ENCODE peak calls at places on chromosomes 4 and X, in six cellular contexts. T is neural crest cell, Q is occipital lobe, M is GM23338, H is DMS 273 treated with DMSO at 0.1 percent for 48 hours, L is H9. A is an unnamed sample.

GRCh38 chr4:43875655-43876054 is 573.0 kb downstream of the KCTD8 start:
- DNase-seq in L (no peak), T (no peak), H (no peak), Q (no peak), M (peak; percentile 21), A (no peak)

GRCh38 chrX:63922221-63922620 is 137.2 kb upstream of the ARHGEF9 start:
- DNase-seq in H (no peak), Q (no peak), L (no peak), M (no peak), T (no peak), A (no peak)

GRCh38 chr4:182806259-182807252 is 110.6 kb downstream of the DCTD start:
- DNase-seq in Q (peak; percentile 43), L (peak; percentile 85), T (peak; percentile 95), H (peak; percentile 32), M (peak; percentile 94), A (peak; percentile 52)

GRCh38 chrX:136097871-136098805 is 49.2 kb upstream of the FHL1 start:
- DNase-seq in T (no peak), L (peak; percentile 69), H (no peak), Q (no peak), M (peak; percentile 34), A (no peak)

GRCh38 chr4:1763550-1764080 is 29.5 kb upstream of the FGFR3 start:
- DNase-seq in Q (no peak), M (no peak), H (no peak), L (no peak), T (no peak), A (no peak)

GRCh38 chr4:137299281-137299680 is 233.0 kb downstream of the PCDH18 start:
- DNase-seq in T (no peak), M (no peak), L (no peak), Q (no peak), H (no peak), A (no peak)

GRCh38 chr4:53192017-53192416 is 173.8 kb downstream of the SCFD2 start:
- DNase-seq in M (no peak), L (no peak), H (no peak), T (no peak), Q (no peak), A (no peak)

GRCh38 chr4:159240690-159241089 is 137.8 kb downstream of the RAPGEF2 start:
- DNase-seq in M (no peak), L (no peak), T (no peak), Q (no peak), H (no peak), A (no peak)

GRCh38 chrX:70043685-70044084 is 6.1 kb downstream of the AWAT2 start:
- DNase-seq in H (no peak), T (no peak), Q (no peak), L (no peak), M (peak; percentile 20), A (no peak)

GRCh38 chrX:98067611-98068010 is 1183.9 kb downstream of the RPA4 start:
- DNase-seq in L (no peak), T (no peak), M (no peak), H (no peak), Q (no peak), A (no peak)

GRCh38 chrX:115065304-115065703 is 47.9 kb upstream of the IL13RA2 start:
- DNase-seq in T (no peak), L (no peak), H (no peak), M (no peak), Q (no peak), A (no peak)

GRCh38 chrX:100410901-100411801 is 1.1 kb upstream of the PCDH19 start:
- DNase-seq in T (no peak), L (peak; percentile 35), H (peak; percentile 8), M (peak; percentile 10), Q (no peak), A (no peak)

GRCh38 chr4:122823476-122823875 is 3.2 kb upstream of the FGF2 start:
- DNase-seq in T (no peak), L (no peak), H (no peak), Q (no peak), M (no peak), A (no peak)

GRCh38 chr4:16636911-16637630 is 261.4 kb downstream of the LDB2 start:
- DNase-seq in M (no peak), Q (no peak), H (no peak), L (no peak), T (no peak), A (no peak)

GRCh38 chr4:56301181-56302076 is 85.9 kb downstream of the AASDH start:
- DNase-seq in M (peak; percentile 89), L (peak; percentile 71), H (peak; percentile 33), T (peak; percentile 78), Q (peak; percentile 58), A (peak; percentile 4)

GRCh38 chr4:130419576-130419975 is 1323.6 kb downstream of the C4orf33 start:
- DNase-seq in Q (no peak), H (no peak), T (no peak), M (no peak), L (no peak), A (no peak)

GRCh38 chr4:5940470-5941203 is 47.8 kb upstream of the CRMP1 start:
- DNase-seq in Q (no peak), L (peak; percentile 72), H (no peak), M (peak; percentile 44), T (no peak), A (no peak)

GRCh38 chr4:54400802-54401201 is 171.7 kb downstream of the PDGFRA start:
- DNase-seq in L (no peak), Q (peak; percentile 52), M (no peak), T (no peak), H (no peak), A (no peak)

GRCh38 chr4:147994491-147995385 is 262.9 kb downstream of the ARHGAP10 start:
- DNase-seq in Q (no peak), M (no peak), H (no peak), T (no peak), L (no peak), A (no peak)

GRCh38 chr4:188620608-188621007 is 481.4 kb downstream of the TRIML1 start:
- DNase-seq in M (no peak), T (no peak), Q (no peak), H (no peak), L (no peak), A (no peak)

GRCh38 chr4:81682492-81682891 is 210.8 kb upstream of the RASGEF1B start:
- DNase-seq in L (no peak), T (no peak), M (peak; percentile 22), Q (no peak), H (no peak), A (no peak)

GRCh38 chrX:123830309-123830708 is 29.5 kb upstream of the XIAP start:
- DNase-seq in H (no peak), T (no peak), L (no peak), Q (no peak), M (peak; percentile 2), A (no peak)

GRCh38 chrX:119240356-119240755 is 4.3 kb downstream of the PGRMC1 start:
- DNase-seq in H (no peak), M (no peak), L (no peak), Q (no peak), T (no peak), A (no peak)

GRCh38 chr4:73593631-73594241 is 26.5 kb downstream of the RASSF6 start:
- DNase-seq in M (peak; percentile 43), H (no peak), T (peak; percentile 15), Q (no peak), L (no peak), A (no peak)

GRCh38 chrX:25144043-25144940 is 128.5 kb upstream of the ARX start:
- DNase-seq in T (peak; percentile 69), L (peak; percentile 56), H (no peak), Q (peak; percentile 9), M (peak; percentile 68), A (peak; percentile 16)

GRCh38 chrX:153423652-153424051 is 12.4 kb downstream of the ZFP92 start:
- DNase-seq in H (no peak), T (no peak), L (no peak), Q (no peak), M (no peak), A (no peak)

GRCh38 chr4:10613926-10614478 is 70.6 kb downstream of the CLNK start:
- DNase-seq in L (no peak), H (no peak), Q (no peak), T (no peak), M (no peak), A (no peak)

GRCh38 chrX:129760981-129761380 is 18.8 kb upstream of the SASH3 start:
- DNase-seq in M (no peak), L (no peak), T (no peak), H (no peak), Q (no peak), A (no peak)

GRCh38 chr4:10106421-10107039 is 10.1 kb downstream of the WDR1 start:
- DNase-seq in T (no peak), M (no peak), Q (peak; percentile 72), L (no peak), H (no peak), A (no peak)

GRCh38 chr4:12761694-12762093 is 722.4 kb downstream of the RAB28 start:
- DNase-seq in L (no peak), H (no peak), Q (no peak), T (no peak), M (no peak), A (no peak)

GRCh38 chrX:11447418-11447817 is 154.2 kb downstream of the AMELX start:
- DNase-seq in M (no peak), H (no peak), Q (no peak), T (no peak), L (no peak), A (no peak)

GRCh38 chrX:66731398-66731797 is 92.5 kb upstream of the EDA2R start:
- DNase-seq in T (no peak), H (no peak), Q (no peak), M (peak; percentile 67), L (no peak), A (no peak)